ENCODE peak calls at places on chromosomes 7 and 10, in six cellular contexts. D, O, U, M, B and F are unnamed samples. For H3K36me3, the result is how much of the 10 kb centered on the place peaks cover.

GRCh38 chr10:6576326-6576725 is 3.8 kb downstream of the PRKCQ start:
- DNase-seq in D (no peak), M (no peak), B (no peak), O (no peak), U (no peak), F (no peak)

GRCh38 chr10:21145751-21146445 is 248.8 kb upstream of the NEBL start:
- DNase-seq in D (no peak), B (no peak), M (no peak), O (no peak), U (peak), F (no peak)

GRCh38 chr7:46003896-46004875 is 83.1 kb upstream of the IGFBP3 start:
- DNase-seq in M (no peak), O (no peak), D (no peak), U (no peak), B (no peak), F (no peak)

GRCh38 chr7:66099551-66100407 is 14.9 kb upstream of the CRCP start:
- DNase-seq in U (peak), B (peak), O (peak), M (peak), D (peak), F (peak)

GRCh38 chr10:19588608-19589007 is 227.6 kb upstream of the PLXDC2 start:
- DNase-seq in D (no peak), B (no peak), O (no peak), U (no peak), M (no peak), F (no peak)

GRCh38 chr10:48941427-48942075 is 1.9 kb upstream of the LRRC18 start:
- DNase-seq in U (no peak), M (no peak), D (no peak), O (no peak), B (no peak), F (no peak)

GRCh38 chr7:102942883-102943261 is 30.1 kb downstream of the LRRC17 start:
- DNase-seq in M (no peak), B (no peak), O (no peak), U (no peak), D (no peak), F (no peak)

GRCh38 chr10:3090914-3091313 is 23.6 kb downstream of the PFKP start:
- DNase-seq in M (peak), D (no peak), O (peak), U (peak), B (peak), F (no peak)

GRCh38 chr7:129882531-129882930 is 70.2 kb downstream of the UBE2H start:
- DNase-seq in O (no peak), M (no peak), B (no peak), U (no peak), D (no peak), F (no peak)

GRCh38 chr10:101895781-101896180 is 52.2 kb upstream of the KCNIP2 start:
- DNase-seq in O (no peak), M (no peak), D (no peak), U (no peak), B (no peak), F (no peak)

GRCh38 chr7:151390594-151391357 is 19.1 kb downstream of the WDR86 start:
- DNase-seq in O (no peak), M (no peak), U (peak), D (no peak), B (no peak), F (peak)

GRCh38 chr7:3705258-3705657 is 404.2 kb downstream of the SDK1 start:
- DNase-seq in O (no peak), M (no peak), U (no peak), D (no peak), B (no peak), F (no peak)

GRCh38 chr7:35593896-35594295 is 101.0 kb downstream of the HERPUD2 start:
- DNase-seq in U (peak), M (no peak), O (no peak), B (no peak), D (no peak), F (peak)

GRCh38 chr7:2612445-2613112 is 19.2 kb upstream of the TTYH3 start:
- DNase-seq in O (no peak), B (no peak), U (peak), M (no peak), D (no peak), F (peak)

GRCh38 chr10:119444866-119445265 is 97.7 kb downstream of the RGS10 start:
- DNase-seq in U (no peak), M (no peak), O (no peak), B (no peak), D (no peak), F (peak)

GRCh38 chr7:139522830-139523198 is 671 bp upstream of the CLEC2L start:
- DNase-seq in U (peak), B (no peak), D (no peak), M (no peak), O (no peak), F (no peak)

GRCh38 chr10:71433983-71434744 is 37.4 kb downstream of the CDH23 start:
- DNase-seq in D (no peak), B (no peak), U (no peak), O (no peak), M (no peak), F (no peak)

GRCh38 chr10:24162236-24162635 is 46.7 kb upstream of the KIAA1217 start:
- DNase-seq in M (no peak), B (no peak), U (no peak), D (no peak), O (no peak), F (no peak)

GRCh38 chr7:85041599-85042216 is 145.1 kb downstream of the SEMA3D start:
- DNase-seq in M (peak), B (peak), O (peak), D (no peak), U (peak), F (peak)

GRCh38 chr7:135490783-135491182 is 19.1 kb downstream of the CNOT4 start:
- DNase-seq in M (no peak), U (no peak), O (peak), D (no peak), B (no peak), F (peak)

GRCh38 chr10:42875388-42875755 is 92.8 kb downstream of the BMS1 start:
- DNase-seq in D (peak), B (no peak), U (no peak), O (no peak), M (no peak), F (no peak)

GRCh38 chr7:21641546-21641945 is 98.7 kb downstream of the DNAH11 start:
- DNase-seq in B (no peak), M (no peak), D (no peak), O (no peak), U (no peak), F (no peak)

GRCh38 chr10:89202033-89202425 is 5.1 kb downstream of the CH25H start:
- DNase-seq in M (no peak), D (peak), B (no peak), U (no peak), O (no peak), F (no peak)

GRCh38 chr7:14936530-14936929 is 34.0 kb upstream of the DGKB start:
- DNase-seq in M (no peak), B (no peak), U (peak), O (no peak), D (no peak), F (no peak)

GRCh38 chr10:132678436-132679216 is 107.3 kb downstream of the NKX6-2 start:
- DNase-seq in M (no peak), B (no peak), O (no peak), U (no peak), D (no peak), F (no peak)

GRCh38 chr10:78621183-78621789 is 447.5 kb upstream of the ZMIZ1 start:
- DNase-seq in D (no peak), B (no peak), M (no peak), O (no peak), U (no peak), F (no peak)

GRCh38 chr7:91796122-91796521 is 84.4 kb downstream of the MTERF1 start:
- DNase-seq in B (no peak), O (no peak), M (no peak), D (no peak), U (no peak), F (no peak)

GRCh38 chr7:140810830-140811556 is 113.7 kb downstream of the BRAF start:
- DNase-seq in O (peak), M (peak), D (peak), U (peak), B (peak), F (peak)

GRCh38 chr7:105496501-105496900 is 25.6 kb downstream of the PUS7 start:
- DNase-seq in M (no peak), D (no peak), B (no peak), O (no peak), U (no peak), F (no peak)

GRCh38 chr10:113960617-113961260 is 82.9 kb upstream of the ADRB1 start:
- DNase-seq in O (no peak), M (no peak), D (no peak), B (peak), U (peak), F (no peak)

GRCh38 chr7:144792050-144792449 is 43.8 kb downstream of the TPK1 start:
- DNase-seq in O (no peak), U (no peak), B (no peak), D (no peak), M (no peak), F (no peak)

GRCh38 chr7:100689230-100690135 is 4.6 kb downstream of the GIGYF1 start:
- DNase-seq in D (no peak), M (no peak), B (no peak), O (no peak), U (peak), F (no peak)

GRCh38 chr7:27640914-27641570 is 21.6 kb downstream of the HIBADH start:
- DNase-seq in U (no peak), D (no peak), M (no peak), B (no peak), O (no peak), F (peak)

GRCh38 chr10:125063256-125063945 is 97.0 kb downstream of the CTBP2 start:
- DNase-seq in M (no peak), B (no peak), D (no peak), U (no peak), O (no peak), F (no peak)
- H3K27ac ChIP-seq in M (peak), B (no peak), D (peak), U (peak), O (no peak), F (no peak)

DNA sequence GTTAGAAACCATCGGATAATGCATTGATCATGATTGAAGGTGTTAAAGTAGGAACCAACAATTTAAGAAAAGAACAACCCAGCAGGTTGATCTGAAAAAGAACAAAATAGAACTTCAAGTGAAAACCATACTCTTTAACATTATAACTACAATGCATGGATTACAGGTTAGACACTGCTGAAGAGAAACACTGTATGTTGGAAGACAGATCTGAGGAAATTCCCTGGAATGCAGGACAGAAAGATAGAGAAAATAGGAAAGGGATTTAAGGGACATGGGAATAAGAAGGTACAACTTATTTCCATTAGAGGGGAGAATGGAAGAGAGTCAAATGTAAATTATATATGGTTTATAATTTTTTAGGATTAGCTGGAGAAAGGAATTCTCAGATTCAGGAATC is 303.3 kb downstream of the DNAJB6 start:
- DNase-seq in B (no peak), M (no peak), O (no peak), U (no peak), D (no peak), F (no peak)
- H3K36me3 ChIP-seq in B (under half), M (under half), O (under half), U (under half), D (under half), F (under half)

GRCh38 chr7:120723465-120724385 is 134.2 kb downstream of the TSPAN12 start:
- DNase-seq in O (no peak), U (no peak), D (no peak), M (no peak), B (no peak), F (no peak)

GRCh38 chr7:120724448-120724847 is 133.5 kb downstream of the TSPAN12 start:
- DNase-seq in D (no peak), M (no peak), O (no peak), U (no peak), B (no peak), F (peak)

GRCh38 chr7:120731276-120731675 is 126.7 kb downstream of the TSPAN12 start:
- DNase-seq in D (no peak), O (no peak), M (no peak), U (no peak), B (no peak), F (no peak)

GRCh38 chr7:120729300-120729699 is 128.6 kb downstream of the TSPAN12 start:
- DNase-seq in D (no peak), O (no peak), B (no peak), U (no peak), M (no peak), F (no peak)

GRCh38 chr7:120725376-120726039 is 132.4 kb downstream of the TSPAN12 start:
- DNase-seq in B (no peak), U (peak), D (no peak), O (peak), M (no peak), F (peak)
- H3K4me3 ChIP-seq in B (no peak), U (no peak), D (no peak), O (no peak), M (no peak), F (peak)

GRCh38 chr7:157355784-157356511 is 19.1 kb downstream of the DNAJB6 start:
- DNase-seq in D (no peak), O (peak), M (peak), B (no peak), U (no peak), F (no peak)

GRCh38 chr7:157359581-157359980 is 22.8 kb downstream of the DNAJB6 start:
- DNase-seq in M (no peak), D (no peak), O (peak), B (no peak), U (no peak), F (no peak)

GRCh38 chr7:157358753-157359096 is 21.9 kb downstream of the DNAJB6 start:
- DNase-seq in M (no peak), O (no peak), U (no peak), D (no peak), B (no peak), F (no peak)

GRCh38 chr7:157357129-157358040 is 20.6 kb downstream of the DNAJB6 start:
- DNase-seq in D (no peak), U (no peak), M (no peak), B (no peak), O (no peak), F (no peak)

DNA sequence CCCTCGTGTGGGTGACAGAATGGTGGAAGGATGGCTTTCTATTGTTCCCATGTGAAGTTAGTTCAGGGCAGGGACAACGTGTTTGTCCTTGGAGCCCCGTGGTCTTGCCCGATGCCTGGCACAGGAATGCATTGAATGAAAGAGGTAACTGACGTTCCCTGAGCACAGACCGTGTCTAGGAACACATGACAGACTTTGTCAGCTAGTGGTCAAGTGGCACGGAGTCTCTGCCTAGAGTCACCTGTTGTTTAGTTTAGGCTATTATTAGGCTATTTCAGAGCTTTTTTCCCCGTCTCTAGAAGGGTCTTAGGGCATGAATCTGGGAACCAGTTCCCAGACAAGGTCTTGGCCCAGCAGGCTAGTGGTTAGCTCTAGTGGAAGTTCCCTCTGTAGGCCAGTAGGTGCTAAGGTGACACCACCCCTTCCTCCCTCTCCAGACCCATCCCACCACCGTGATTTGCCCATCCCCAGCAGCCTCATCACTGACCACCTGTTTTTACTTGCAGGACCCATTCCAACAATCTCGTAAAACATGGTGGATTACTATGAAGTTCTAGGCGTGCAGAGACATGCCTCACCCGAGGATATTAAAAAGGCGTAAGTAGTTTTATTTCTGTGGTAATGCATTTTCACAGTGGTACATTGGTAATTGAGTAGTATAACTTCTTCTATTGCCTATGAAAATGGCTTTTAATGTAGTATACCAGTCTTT is 21.4 kb downstream of the DNAJB6 start:
- DNase-seq in O (no peak), U (no peak), D (no peak), M (peak), B (no peak), F (peak)
- H3K27ac ChIP-seq in O (peak), U (peak), D (no peak), M (peak), B (peak), F (peak)

GRCh38 chr10:124542336-124542735 is 80.7 kb downstream of the LHPP start:
- DNase-seq in B (no peak), U (no peak), O (no peak), M (no peak), D (no peak), F (no peak)
- H3K36me3 ChIP-seq in B (under half), U (under half), O (under half), M (under half), D (under half), F (under half)

GRCh38 chr10:121087688-121088087 is 236.5 kb downstream of the WDR11 start:
- DNase-seq in B (no peak), O (no peak), M (no peak), D (no peak), U (no peak), F (no peak)

GRCh38 chr10:121088524-121088923 is 237.4 kb downstream of the WDR11 start:
- DNase-seq in D (no peak), O (peak), U (peak), M (no peak), B (no peak), F (peak)

GRCh38 chr10:121089434-121089833 is 238.3 kb downstream of the WDR11 start:
- DNase-seq in D (no peak), O (no peak), B (no peak), U (no peak), M (no peak), F (peak)

GRCh38 chr10:121096617-121097431 is 245.7 kb downstream of the WDR11 start:
- DNase-seq in D (no peak), B (no peak), O (no peak), U (no peak), M (peak), F (peak)

GRCh38 chr10:121092341-121093099 is 241.4 kb downstream of the WDR11 start:
- DNase-seq in O (no peak), D (no peak), U (no peak), B (no peak), M (no peak), F (peak)
- H3K4me3 ChIP-seq in O (no peak), D (no peak), U (no peak), B (no peak), M (no peak), F (no peak)

GRCh38 chr10:10845826-10846225 is 171.8 kb upstream of the CELF2 start:
- DNase-seq in M (no peak), D (no peak), U (no peak), B (no peak), O (no peak), F (no peak)
- H3K27ac ChIP-seq in M (no peak), D (no peak), U (no peak), B (no peak), O (no peak), F (no peak)

GRCh38 chr10:28585076-28585475 is 52.2 kb downstream of the WAC start:
- DNase-seq in B (no peak), O (no peak), U (peak), D (no peak), M (no peak), F (no peak)
- H3K36me3 ChIP-seq in B (under half), O (under half), U (under half), D (under half), M (under half), F (half or more)

GRCh38 chr10:70131560-70131937 is 1.1 kb downstream of the AIFM2 start:
- DNase-seq in B (no peak), O (no peak), M (no peak), U (no peak), D (no peak), F (no peak)
- H3K4me3 ChIP-seq in B (peak), O (no peak), M (peak), U (peak), D (peak), F (no peak)

GRCh38 chr10:74988787-74989574 is 122.5 kb upstream of the SAMD8 start:
- DNase-seq in B (no peak), O (no peak), M (no peak), D (no peak), U (no peak), F (no peak)
- H3K27ac ChIP-seq in B (peak), O (no peak), M (no peak), D (peak), U (no peak), F (no peak)